ENCODE peak calls at places on chromosomes 4 and X, in ten cellular contexts. N is kidney tubule cell, C is brain microvascular endothelial cell, J is H9, O is RWPE1, R is SK-MEL-5, L is cardiac septum, T is HEK293T, F is GM13977, U is AML-193. G is an unnamed sample.

GRCh38 chr4:142959156-142959555 is 113.1 kb upstream of the INPP4B start:
- DNase-seq in N (no peak), R (no peak), T (no peak), U (no peak), J (no peak), L (no peak), C (no peak), O (peak; percentile 10), F (no peak), G (no peak)

GRCh38 chr4:2135083-2135482 is 76.0 kb downstream of the NAT8L start:
- DNase-seq in O (no peak), T (no peak), F (peak; percentile 35), L (no peak), C (peak; percentile 28), R (peak; percentile 41), U (peak; percentile 12), J (no peak), N (peak; percentile 9), G (no peak)

GRCh38 chr4:7384003-7384928 is 50.5 kb downstream of the PSAPL1 start:
- DNase-seq in C (no peak), F (no peak), R (no peak), N (no peak), U (no peak), J (peak; percentile 21), T (no peak), L (peak; percentile 61), O (no peak), G (no peak)

GRCh38 chr4:173527103-173527876 is 2.7 kb downstream of the HAND2 start:
- DNase-seq in R (no peak), L (peak; percentile 80), U (no peak), F (peak; percentile 22), N (no peak), T (no peak), J (peak; percentile 77), C (no peak), O (no peak), G (no peak)

GRCh38 chrX:93420090-93420489 is 253.3 kb downstream of the NAP1L3 start:
- DNase-seq in F (no peak), L (no peak), U (no peak), T (no peak), N (no peak), R (no peak), O (no peak), J (no peak), C (no peak), G (no peak)

GRCh38 chrX:72245461-72246089 is 6.7 kb upstream of the ERCC6L start:
- DNase-seq in R (peak; percentile 73), J (peak; percentile 54), U (no peak), O (peak; percentile 60), L (no peak), C (peak; percentile 65), N (peak; percentile 66), F (peak; percentile 65), T (peak; percentile 89), G (peak; percentile 65)

GRCh38 chr4:67236793-67237192 is 308.5 kb downstream of the CENPC start:
- DNase-seq in L (no peak), N (no peak), C (no peak), F (no peak), U (no peak), R (no peak), O (no peak), J (peak; percentile 31), T (peak; percentile 6), G (no peak)

GRCh38 chrX:148774276-148774675 is 273.9 kb downstream of the AFF2 start:
- DNase-seq in U (no peak), F (no peak), N (no peak), T (no peak), O (no peak), C (peak; percentile 3), R (no peak), L (no peak), J (no peak), G (no peak)

GRCh38 chrX:427812-428725 is 41.4 kb upstream of the PPP2R3B start:
- DNase-seq in L (no peak), U (no peak), F (no peak), R (peak; percentile 31), T (peak; percentile 48), N (peak; percentile 20), O (no peak), J (peak; percentile 71), C (peak; percentile 20), G (no peak)

GRCh38 chr4:33357121-33357520 is 2637.0 kb downstream of the PCDH7 start:
- DNase-seq in R (peak; percentile 6), O (no peak), J (no peak), N (no peak), C (no peak), F (no peak), T (no peak), U (no peak), L (no peak), G (no peak)

GRCh38 chr4:185470503-185471195 is 884 bp downstream of the CCDC110 start:
- DNase-seq in U (no peak), T (no peak), C (peak; percentile 4), O (no peak), J (peak; percentile 55), L (no peak), F (peak; percentile 17), R (no peak), N (peak; percentile 65), G (no peak)

GRCh38 chrX:12970691-12971202 is 4.2 kb upstream of the TMSB4X start:
- DNase-seq in T (no peak), N (peak; percentile 45), O (no peak), F (no peak), R (peak; percentile 32), L (no peak), U (peak; percentile 45), C (no peak), J (peak; percentile 65), G (peak; percentile 49)

GRCh38 chr4:165115301-165115700 is 2.6 kb upstream of the TMEM192 start:
- DNase-seq in L (no peak), J (no peak), U (no peak), T (no peak), F (no peak), R (no peak), O (no peak), N (peak; percentile 10), C (no peak), G (no peak)

GRCh38 chrX:121356139-121356849 is 308.9 kb downstream of the GLUD2 start:
- DNase-seq in N (no peak), O (no peak), C (no peak), T (no peak), F (no peak), J (no peak), L (no peak), R (no peak), U (no peak), G (peak; percentile 70)

GRCh38 chr4:113625902-113626301 is 135.6 kb downstream of the CAMK2D start:
- DNase-seq in N (no peak), J (no peak), T (no peak), O (no peak), R (no peak), L (no peak), F (no peak), U (no peak), C (no peak), G (no peak)

GRCh38 chr4:132530846-132531245 is 618.2 kb upstream of the PCDH10 start:
- DNase-seq in U (no peak), J (no peak), T (no peak), R (no peak), F (no peak), C (no peak), L (no peak), N (no peak), O (no peak), G (no peak)

GRCh38 chr4:70914631-70915030 is 12.5 kb downstream of the MOB1B start:
- DNase-seq in T (no peak), U (no peak), C (no peak), N (no peak), F (no peak), L (no peak), O (no peak), R (no peak), J (no peak), G (no peak)

GRCh38 chr4:2400841-2401609 is 17.4 kb downstream of the ZFYVE28 start:
- DNase-seq in J (no peak), L (no peak), O (no peak), R (no peak), C (no peak), U (no peak), F (no peak), T (no peak), N (no peak), G (no peak)

GRCh38 chr4:24598025-24598424 is 13.7 kb upstream of the DHX15 start:
- DNase-seq in O (peak; percentile 58), L (no peak), J (no peak), F (no peak), U (no peak), R (no peak), T (no peak), C (peak; percentile 16), N (peak; percentile 99), G (no peak)

GRCh38 chr4:64399313-64400109 is 9.7 kb downstream of the TECRL start:
- DNase-seq in R (no peak), O (no peak), N (no peak), J (no peak), C (no peak), L (no peak), U (no peak), T (no peak), F (no peak), G (no peak)

GRCh38 chrX:134163836-134164235 is 73.1 kb upstream of the CCDC160 start:
- DNase-seq in N (no peak), R (no peak), O (no peak), C (no peak), U (no peak), L (no peak), T (no peak), F (no peak), J (no peak), G (no peak)

GRCh38 chr4:14375816-14376215 is 626.5 kb upstream of the CPEB2 start:
- DNase-seq in T (no peak), U (no peak), C (peak; percentile 86), J (no peak), O (no peak), F (no peak), R (no peak), N (peak; percentile 64), L (no peak), G (no peak)

GRCh38 chr4:22473268-22473667 is 42.6 kb downstream of the ADGRA3 start:
- DNase-seq in R (peak; percentile 10), U (no peak), T (no peak), O (peak; percentile 61), L (no peak), C (peak; percentile 66), F (no peak), N (peak; percentile 55), J (no peak), G (no peak)

GRCh38 chr4:80153800-80154546 is 43.3 kb upstream of the PRDM8 start:
- DNase-seq in N (no peak), R (no peak), L (no peak), U (no peak), C (no peak), F (no peak), T (no peak), O (no peak), J (no peak), G (no peak)

GRCh38 chrX:24828600-24828999 is 134.9 kb downstream of the POLA1 start:
- DNase-seq in J (no peak), N (no peak), T (no peak), F (no peak), U (no peak), O (no peak), L (no peak), R (no peak), C (no peak), G (no peak)

GRCh38 chr4:177605252-177605651 is 163.0 kb upstream of the AGA start:
- DNase-seq in R (no peak), T (no peak), O (no peak), N (no peak), F (no peak), L (no peak), U (no peak), C (no peak), J (no peak), G (no peak)

GRCh38 chr4:70943115-70943514 is 40.9 kb downstream of the MOB1B start:
- DNase-seq in C (no peak), R (no peak), U (peak; percentile 47), F (peak; percentile 28), J (no peak), T (no peak), O (no peak), N (no peak), L (no peak), G (no peak)

GRCh38 chrX:9310596-9310995 is 154.3 kb upstream of the TBL1X start:
- DNase-seq in N (peak; percentile 57), F (no peak), J (no peak), U (no peak), T (no peak), C (no peak), R (no peak), L (no peak), O (no peak), G (no peak)

G was measured in NCI-H2227 treated with DMSO at 0.1 percent for 48 hours.